ENCODE peak calls at places on chromosome 1, in seven cellular contexts. One of them, this sample, is unnamed.

GRCh38 chr1:82423174-82423815 is 622.6 kb downstream of the ADGRL2 start:
- DNase-seq in tibial artery: no peak
- DNase-seq in lung: no peak
- DNase-seq in endodermal cell: no peak
- DNase-seq in tibial nerve: no peak
- DNase-seq in adrenal gland: no peak
- DNase-seq in IMR-90: no peak
- DNase-seq in this sample: no peak

GRCh38 chr1:55612988-55613387 is 397.8 kb upstream of the USP24 start:
- DNase-seq in lung: no peak
- DNase-seq in adrenal gland: no peak
- DNase-seq in endodermal cell: no peak
- DNase-seq in tibial nerve: no peak
- DNase-seq in tibial artery: no peak
- DNase-seq in IMR-90: no peak
- DNase-seq in this sample: no peak

GRCh38 chr1:37817481-37817880 is 9.5 kb upstream of the YRDC start:
- DNase-seq in IMR-90: peak; percentile 40
- DNase-seq in endodermal cell: peak; percentile 70
- DNase-seq in lung: no peak
- DNase-seq in tibial artery: no peak
- DNase-seq in adrenal gland: peak; percentile 64
- DNase-seq in tibial nerve: no peak
- DNase-seq in this sample: no peak

GRCh38 chr1:67570473-67571143 is 114.4 kb upstream of the GADD45A start:
- DNase-seq in tibial artery: no peak
- DNase-seq in endodermal cell: no peak
- DNase-seq in tibial nerve: no peak
- DNase-seq in adrenal gland: peak; percentile 25
- DNase-seq in IMR-90: peak; percentile 97
- DNase-seq in lung: no peak
- DNase-seq in this sample: no peak

GRCh38 chr1:237258871-237259270 is 216.9 kb downstream of the RYR2 start:
- DNase-seq in IMR-90: no peak
- DNase-seq in lung: no peak
- DNase-seq in adrenal gland: no peak
- DNase-seq in tibial nerve: no peak
- DNase-seq in tibial artery: peak; percentile 55
- DNase-seq in endodermal cell: no peak
- DNase-seq in this sample: no peak

GRCh38 chr1:241079018-241079417 is 278.0 kb downstream of the RGS7 start:
- DNase-seq in tibial nerve: no peak
- DNase-seq in IMR-90: no peak
- DNase-seq in lung: no peak
- DNase-seq in endodermal cell: no peak
- DNase-seq in adrenal gland: no peak
- DNase-seq in tibial artery: no peak
- DNase-seq in this sample: no peak

GRCh38 chr1:110152133-110152785 is 2.0 kb downstream of the SLC6A17 start:
- DNase-seq in tibial nerve: no peak
- DNase-seq in tibial artery: no peak
- DNase-seq in adrenal gland: no peak
- DNase-seq in IMR-90: peak; percentile 74
- DNase-seq in endodermal cell: no peak
- DNase-seq in lung: no peak
- DNase-seq in this sample: no peak

GRCh38 chr1:19765623-19766022 is 34.1 kb downstream of the TMCO4 start:
- DNase-seq in adrenal gland: peak; percentile 14
- DNase-seq in lung: no peak
- DNase-seq in tibial artery: no peak
- DNase-seq in tibial nerve: no peak
- DNase-seq in endodermal cell: peak; percentile 81
- DNase-seq in IMR-90: peak; percentile 92
- DNase-seq in this sample: no peak

GRCh38 chr1:228275435-228276342 is 67.8 kb downstream of the OBSCN start:
- DNase-seq in adrenal gland: peak; percentile 94
- DNase-seq in tibial nerve: peak; percentile 84
- DNase-seq in IMR-90: peak; percentile 82
- DNase-seq in lung: peak; percentile 89
- DNase-seq in tibial artery: peak; percentile 92
- DNase-seq in endodermal cell: peak; percentile 96
- DNase-seq in this sample: peak; percentile 86

GRCh38 chr1:200979574-200980451 is 43.7 kb downstream of the KIF21B start:
- DNase-seq in endodermal cell: peak; percentile 94
- DNase-seq in lung: no peak
- DNase-seq in tibial nerve: no peak
- DNase-seq in tibial artery: no peak
- DNase-seq in IMR-90: no peak
- DNase-seq in adrenal gland: no peak
- DNase-seq in this sample: no peak

GRCh38 chr1:112840631-112841624 is 115.1 kb downstream of the SLC16A1 start:
- DNase-seq in tibial nerve: no peak
- DNase-seq in IMR-90: no peak
- DNase-seq in endodermal cell: no peak
- DNase-seq in adrenal gland: no peak
- DNase-seq in lung: no peak
- DNase-seq in tibial artery: no peak
- DNase-seq in this sample: no peak

GRCh38 chr1:74247881-74248528 is 12.8 kb downstream of the TNNI3K start:
- DNase-seq in lung: no peak
- DNase-seq in tibial nerve: no peak
- DNase-seq in tibial artery: no peak
- DNase-seq in endodermal cell: no peak
- DNase-seq in adrenal gland: no peak
- DNase-seq in IMR-90: no peak
- DNase-seq in this sample: peak; percentile 36

GRCh38 chr1:61143821-61144220 is 61.5 kb downstream of the NFIA start:
- DNase-seq in lung: no peak
- DNase-seq in tibial artery: no peak
- DNase-seq in adrenal gland: no peak
- DNase-seq in IMR-90: no peak
- DNase-seq in tibial nerve: no peak
- DNase-seq in endodermal cell: no peak
- DNase-seq in this sample: no peak

GRCh38 chr1:184940226-184940625 is 34.1 kb downstream of the NIBAN1 start:
- DNase-seq in adrenal gland: no peak
- DNase-seq in tibial artery: no peak
- DNase-seq in IMR-90: peak; percentile 37
- DNase-seq in endodermal cell: no peak
- DNase-seq in tibial nerve: no peak
- DNase-seq in lung: no peak
- DNase-seq in this sample: no peak

GRCh38 chr1:173779946-173780345 is 44.5 kb upstream of the DARS2 start:
- DNase-seq in tibial artery: no peak
- DNase-seq in lung: no peak
- DNase-seq in tibial nerve: no peak
- DNase-seq in IMR-90: no peak
- DNase-seq in endodermal cell: no peak
- DNase-seq in adrenal gland: no peak
- DNase-seq in this sample: no peak

GRCh38 chr1:42380617-42381423 is at the start of gene RIMKLA:
- DNase-seq in adrenal gland: peak; percentile 35
- DNase-seq in lung: peak; percentile 42
- DNase-seq in IMR-90: peak; percentile 6
- DNase-seq in tibial nerve: no peak
- DNase-seq in endodermal cell: peak; percentile 90
- DNase-seq in tibial artery: no peak
- DNase-seq in this sample: peak; percentile 73

GRCh38 chr1:161145832-161146231 is 7.9 kb upstream of the UFC1 start:
- DNase-seq in tibial artery: no peak
- DNase-seq in adrenal gland: no peak
- DNase-seq in endodermal cell: no peak
- DNase-seq in IMR-90: no peak
- DNase-seq in tibial nerve: no peak
- DNase-seq in lung: no peak
- DNase-seq in this sample: no peak

GRCh38 chr1:67988066-67988465 is 62.4 kb downstream of the DIRAS3 start:
- DNase-seq in adrenal gland: no peak
- DNase-seq in tibial artery: no peak
- DNase-seq in IMR-90: no peak
- DNase-seq in tibial nerve: no peak
- DNase-seq in endodermal cell: no peak
- DNase-seq in lung: no peak
- DNase-seq in this sample: no peak

GRCh38 chr1:242454262-242455051 is 70.0 kb downstream of the PLD5 start:
- DNase-seq in endodermal cell: no peak
- DNase-seq in tibial nerve: no peak
- DNase-seq in lung: no peak
- DNase-seq in IMR-90: peak; percentile 7
- DNase-seq in adrenal gland: peak; percentile 9
- DNase-seq in tibial artery: no peak
- DNase-seq in this sample: no peak

GRCh38 chr1:5811419-5811818 is 180.8 kb downstream of the NPHP4 start:
- DNase-seq in tibial artery: no peak
- DNase-seq in IMR-90: no peak
- DNase-seq in endodermal cell: no peak
- DNase-seq in tibial nerve: no peak
- DNase-seq in adrenal gland: no peak
- DNase-seq in lung: no peak
- DNase-seq in this sample: no peak

GRCh38 chr1:86714159-86714558 is 9.8 kb downstream of the SH3GLB1 start:
- DNase-seq in IMR-90: peak; percentile 23
- DNase-seq in tibial nerve: no peak
- DNase-seq in adrenal gland: peak; percentile 21
- DNase-seq in tibial artery: no peak
- DNase-seq in endodermal cell: no peak
- DNase-seq in lung: no peak
- DNase-seq in this sample: no peak

GRCh38 chr1:240237305-240237721 is 145.6 kb downstream of the FMN2 start:
- DNase-seq in adrenal gland: peak; percentile 30
- DNase-seq in IMR-90: peak; percentile 65
- DNase-seq in tibial nerve: no peak
- DNase-seq in tibial artery: no peak
- DNase-seq in endodermal cell: no peak
- DNase-seq in lung: no peak
- DNase-seq in this sample: no peak

GRCh38 chr1:219264557-219264956 is 90.9 kb downstream of the LYPLAL1 start:
- DNase-seq in IMR-90: no peak
- DNase-seq in tibial artery: no peak
- DNase-seq in lung: no peak
- DNase-seq in tibial nerve: no peak
- DNase-seq in adrenal gland: no peak
- DNase-seq in endodermal cell: no peak
- DNase-seq in this sample: no peak

GRCh38 chr1:31985430-31985829 is 28.2 kb upstream of the KHDRBS1 start:
- DNase-seq in endodermal cell: no peak
- DNase-seq in tibial nerve: no peak
- DNase-seq in adrenal gland: no peak
- DNase-seq in IMR-90: peak; percentile 36
- DNase-seq in lung: no peak
- DNase-seq in tibial artery: no peak
- DNase-seq in this sample: no peak

GRCh38 chr1:145695781-145696629 is 11.2 kb downstream of the PDZK1 start:
- DNase-seq in tibial artery: no peak
- DNase-seq in lung: no peak
- DNase-seq in adrenal gland: no peak
- DNase-seq in tibial nerve: no peak
- DNase-seq in IMR-90: no peak
- DNase-seq in endodermal cell: no peak
- DNase-seq in this sample: no peak

GRCh38 chr1:7879228-7879627 is 26.4 kb upstream of the UTS2 start:
- DNase-seq in adrenal gland: no peak
- DNase-seq in tibial artery: no peak
- DNase-seq in IMR-90: no peak
- DNase-seq in lung: no peak
- DNase-seq in endodermal cell: no peak
- DNase-seq in tibial nerve: no peak
- DNase-seq in this sample: no peak

GRCh38 chr1:5891736-5892135 is 100.5 kb downstream of the NPHP4 start:
- DNase-seq in tibial nerve: no peak
- DNase-seq in lung: no peak
- DNase-seq in endodermal cell: no peak
- DNase-seq in adrenal gland: no peak
- DNase-seq in tibial artery: no peak
- DNase-seq in IMR-90: peak; percentile 25
- DNase-seq in this sample: no peak

GRCh38 chr1:47423872-47424271 is 7.8 kb downstream of the FOXE3 start:
- DNase-seq in adrenal gland: no peak
- DNase-seq in tibial nerve: no peak
- DNase-seq in IMR-90: no peak
- DNase-seq in lung: no peak
- DNase-seq in endodermal cell: no peak
- DNase-seq in tibial artery: no peak
- DNase-seq in this sample: no peak
- TF ChIP-seq CTCF in adrenal gland: no peak
- TF ChIP-seq CTCF in tibial nerve: no peak
- TF ChIP-seq CTCF in IMR-90: no peak
- TF ChIP-seq CTCF in lung: no peak
- TF ChIP-seq CTCF in endodermal cell: no peak
- TF ChIP-seq CTCF in tibial artery: no peak
- TF ChIP-seq CTCF in this sample: no peak

GRCh38 chr1:116407033-116407432 is 34.0 kb downstream of the ATP1A1 start:
- DNase-seq in tibial nerve: no peak
- DNase-seq in adrenal gland: no peak
- DNase-seq in IMR-90: no peak
- DNase-seq in tibial artery: no peak
- DNase-seq in lung: no peak
- DNase-seq in endodermal cell: no peak
- DNase-seq in this sample: no peak
- H3K36me3 ChIP-seq in tibial nerve: no peaks in the 10 kb centered on the region
- H3K36me3 ChIP-seq in adrenal gland: no peaks in the 10 kb centered on the region
- H3K36me3 ChIP-seq in IMR-90: peaks cover 45% of the 10 kb centered on the region
- H3K36me3 ChIP-seq in tibial artery: peaks cover 49% of the 10 kb centered on the region
- H3K36me3 ChIP-seq in lung: peaks cover 44% of the 10 kb centered on the region
- H3K36me3 ChIP-seq in endodermal cell: peaks cover 50% of the 10 kb centered on the region
- H3K36me3 ChIP-seq in this sample: peaks cover 35% of the 10 kb centered on the region

DNA sequence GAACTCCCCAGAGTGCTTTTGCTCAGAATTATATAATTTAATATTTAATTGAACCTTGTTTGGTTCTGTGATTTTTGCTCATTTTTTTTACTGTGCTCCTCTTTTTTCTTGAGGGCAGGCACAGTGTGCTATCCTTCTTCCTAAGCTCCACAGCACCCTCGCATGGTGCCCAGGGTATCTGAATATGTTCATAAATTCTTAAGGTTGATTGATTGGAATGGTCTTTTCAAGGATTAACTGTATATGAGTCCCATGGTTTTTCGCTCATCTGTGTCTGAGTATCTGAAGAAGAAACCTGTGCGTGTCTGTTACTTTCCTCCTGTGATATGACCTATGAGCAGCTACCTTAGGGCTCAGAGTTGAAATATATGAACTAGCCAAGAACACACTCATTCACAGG is 393.7 kb downstream of the HLX start:
- DNase-seq in tibial artery: no peak
- DNase-seq in tibial nerve: no peak
- DNase-seq in lung: no peak
- DNase-seq in IMR-90: no peak
- DNase-seq in endodermal cell: no peak
- DNase-seq in adrenal gland: no peak
- DNase-seq in this sample: no peak
- TF ChIP-seq CTCF in tibial artery: no peak
- TF ChIP-seq CTCF in tibial nerve: no peak
- TF ChIP-seq CTCF in lung: no peak
- TF ChIP-seq CTCF in IMR-90: peak; percentile 9
- TF ChIP-seq CTCF in endodermal cell: peak; percentile 50
- TF ChIP-seq CTCF in adrenal gland: no peak
- TF ChIP-seq CTCF in this sample: no peak

DNA sequence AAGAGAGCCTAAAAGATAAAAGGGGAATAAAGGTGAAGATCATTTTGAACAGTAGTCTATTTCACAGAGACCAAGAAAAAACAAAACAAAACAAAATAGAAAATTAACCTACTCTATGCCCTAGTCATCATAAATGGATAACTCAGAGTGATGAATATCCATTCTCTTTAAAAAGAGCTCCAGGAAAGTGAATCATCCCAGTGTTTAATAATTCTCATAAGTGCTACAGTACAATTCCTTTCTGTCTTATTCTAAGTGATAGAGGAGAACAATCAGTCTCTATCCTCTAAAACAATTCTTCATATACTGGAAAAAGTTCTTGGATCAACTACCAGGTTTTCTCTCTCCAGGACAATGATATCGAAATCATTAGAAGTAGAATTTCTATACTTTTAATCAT is 45.8 kb downstream of the GDAP2 start:
- DNase-seq in tibial artery: no peak
- DNase-seq in lung: no peak
- DNase-seq in adrenal gland: no peak
- DNase-seq in tibial nerve: no peak
- DNase-seq in IMR-90: peak; percentile 49
- DNase-seq in endodermal cell: no peak
- DNase-seq in this sample: no peak
- H3K36me3 ChIP-seq in tibial artery: peaks cover 31% of the 10 kb centered on the region
- H3K36me3 ChIP-seq in lung: peaks cover 12% of the 10 kb centered on the region
- H3K36me3 ChIP-seq in adrenal gland: no peaks in the 10 kb centered on the region
- H3K36me3 ChIP-seq in tibial nerve: no peaks in the 10 kb centered on the region
- H3K36me3 ChIP-seq in IMR-90: peaks cover 7% of the 10 kb centered on the region
- H3K36me3 ChIP-seq in endodermal cell: peaks cover 21% of the 10 kb centered on the region
- H3K36me3 ChIP-seq in this sample: peaks cover 6% of the 10 kb centered on the region

This sample was measured in psoas muscle.